ENCODE peak calls at places on chromosomes 5 and 9, in six cellular contexts. One of them, this sample, is unnamed.

GRCh38 chr9:17772223-17772622 is 193.4 kb downstream of the SH3GL2 start:
- DNase-seq in transverse colon: no peak
- DNase-seq in stomach: no peak
- DNase-seq in GM12891: no peak
- DNase-seq in tibial nerve: no peak
- DNase-seq in HCT116: no peak
- DNase-seq in this sample: no peak

GRCh38 chr9:82456621-82457020 is 468.0 kb downstream of the SPATA31D1 start:
- DNase-seq in transverse colon: no peak
- DNase-seq in tibial nerve: no peak
- DNase-seq in HCT116: no peak
- DNase-seq in GM12891: no peak
- DNase-seq in stomach: no peak
- DNase-seq in this sample: no peak

GRCh38 chr9:121286688-121286972 is 18.7 kb downstream of the GSN start:
- DNase-seq in stomach: no peak
- DNase-seq in tibial nerve: no peak
- DNase-seq in GM12891: no peak
- DNase-seq in HCT116: no peak
- DNase-seq in transverse colon: no peak
- DNase-seq in this sample: no peak

GRCh38 chr5:57887851-57888621 is 405.4 kb upstream of the ACTBL2 start:
- DNase-seq in tibial nerve: no peak
- DNase-seq in HCT116: peak
- DNase-seq in GM12891: no peak
- DNase-seq in stomach: peak
- DNase-seq in transverse colon: peak
- DNase-seq in this sample: peak

GRCh38 chr9:68832101-68832500 is 127.1 kb downstream of the PIP5K1B start:
- DNase-seq in HCT116: no peak
- DNase-seq in transverse colon: no peak
- DNase-seq in tibial nerve: no peak
- DNase-seq in GM12891: no peak
- DNase-seq in stomach: no peak
- DNase-seq in this sample: no peak

GRCh38 chr5:88727705-88728313 is 155.2 kb downstream of the MEF2C start:
- DNase-seq in GM12891: no peak
- DNase-seq in stomach: no peak
- DNase-seq in transverse colon: no peak
- DNase-seq in HCT116: peak
- DNase-seq in tibial nerve: no peak
- DNase-seq in this sample: peak

GRCh38 chr5:138989720-138990119 is 114.6 kb upstream of the LRRTM2 start:
- DNase-seq in transverse colon: no peak
- DNase-seq in HCT116: no peak
- DNase-seq in GM12891: no peak
- DNase-seq in tibial nerve: no peak
- DNase-seq in stomach: no peak
- DNase-seq in this sample: no peak

GRCh38 chr5:133882107-133882695 is 86.2 kb downstream of the C5orf15 start:
- DNase-seq in GM12891: no peak
- DNase-seq in tibial nerve: no peak
- DNase-seq in stomach: no peak
- DNase-seq in HCT116: no peak
- DNase-seq in transverse colon: no peak
- DNase-seq in this sample: no peak

GRCh38 chr5:97641081-97641480 is 458.0 kb upstream of the RIOK2 start:
- DNase-seq in GM12891: no peak
- DNase-seq in transverse colon: no peak
- DNase-seq in stomach: no peak
- DNase-seq in HCT116: no peak
- DNase-seq in tibial nerve: no peak
- DNase-seq in this sample: no peak

GRCh38 chr5:58087131-58087530 is 372.8 kb downstream of the PLK2 start:
- DNase-seq in stomach: no peak
- DNase-seq in tibial nerve: no peak
- DNase-seq in transverse colon: no peak
- DNase-seq in GM12891: no peak
- DNase-seq in HCT116: no peak
- DNase-seq in this sample: no peak

GRCh38 chr5:33764786-33765185 is 127.0 kb downstream of the ADAMTS12 start:
- DNase-seq in GM12891: no peak
- DNase-seq in HCT116: no peak
- DNase-seq in stomach: no peak
- DNase-seq in tibial nerve: no peak
- DNase-seq in transverse colon: no peak
- DNase-seq in this sample: no peak

GRCh38 chr9:135500525-135501260 is at the start of gene MRPS2:
- DNase-seq in HCT116: peak
- DNase-seq in GM12891: peak
- DNase-seq in stomach: peak
- DNase-seq in transverse colon: peak
- DNase-seq in tibial nerve: peak
- DNase-seq in this sample: peak
- TF ChIP-seq POLR2A in HCT116: peak
- TF ChIP-seq POLR2A in GM12891: peak
- TF ChIP-seq POLR2A in stomach: no peak
- TF ChIP-seq POLR2A in transverse colon: peak
- TF ChIP-seq POLR2A in tibial nerve: peak
- TF ChIP-seq POLR2A in this sample: peak

GRCh38 chr5:151208481-151208914 is 15.4 kb downstream of the CCDC69 start:
- DNase-seq in transverse colon: no peak
- DNase-seq in tibial nerve: no peak
- DNase-seq in stomach: no peak
- DNase-seq in HCT116: no peak
- DNase-seq in GM12891: no peak
- DNase-seq in this sample: no peak

GRCh38 chr5:151215546-151215880 is 8.4 kb downstream of the CCDC69 start:
- DNase-seq in GM12891: no peak
- DNase-seq in HCT116: no peak
- DNase-seq in tibial nerve: no peak
- DNase-seq in stomach: no peak
- DNase-seq in transverse colon: no peak
- DNase-seq in this sample: no peak

GRCh38 chr5:151213803-151214613 is 9.9 kb downstream of the CCDC69 start:
- DNase-seq in tibial nerve: peak
- DNase-seq in stomach: peak
- DNase-seq in GM12891: peak
- DNase-seq in HCT116: no peak
- DNase-seq in transverse colon: peak
- DNase-seq in this sample: peak

GRCh38 chr5:151214614-151215545 is 9.0 kb downstream of the CCDC69 start:
- DNase-seq in GM12891: peak
- DNase-seq in transverse colon: peak
- DNase-seq in tibial nerve: no peak
- DNase-seq in stomach: no peak
- DNase-seq in HCT116: no peak
- DNase-seq in this sample: peak

DNA sequence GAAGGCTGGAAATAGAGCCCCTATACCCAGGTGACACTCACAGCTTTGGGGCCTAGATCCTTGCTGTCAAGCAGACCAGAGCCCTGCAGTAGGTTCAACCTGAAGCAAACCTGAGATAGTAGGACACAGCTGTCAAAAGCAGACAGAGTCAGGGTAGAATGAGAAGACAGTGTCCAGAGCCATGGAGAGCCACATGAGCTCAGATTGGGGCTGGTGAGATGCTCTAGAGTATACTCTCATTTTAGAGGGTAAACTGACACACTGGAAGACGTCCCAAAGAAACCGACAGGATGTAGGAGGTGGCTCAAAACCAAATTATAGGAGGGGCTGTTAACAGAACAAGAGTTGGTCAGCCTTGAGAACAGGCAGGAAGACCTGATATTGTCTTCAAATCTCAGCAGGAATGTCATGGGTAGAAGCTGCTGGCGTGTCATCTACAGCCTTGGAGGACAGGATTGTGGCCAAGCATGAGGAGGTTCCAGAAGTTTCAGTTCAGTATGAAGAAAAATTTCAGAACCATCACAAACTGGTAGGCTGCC is 11.5 kb downstream of the CCDC69 start:
- DNase-seq in GM12891: no peak
- DNase-seq in tibial nerve: no peak
- DNase-seq in transverse colon: no peak
- DNase-seq in HCT116: no peak
- DNase-seq in stomach: no peak
- DNase-seq in this sample: no peak
- TF ChIP-seq POLR2A in GM12891: peak
- TF ChIP-seq POLR2A in tibial nerve: no peak
- TF ChIP-seq POLR2A in transverse colon: no peak
- TF ChIP-seq POLR2A in HCT116: no peak
- TF ChIP-seq POLR2A in stomach: no peak
- TF ChIP-seq POLR2A in this sample: no peak

DNA sequence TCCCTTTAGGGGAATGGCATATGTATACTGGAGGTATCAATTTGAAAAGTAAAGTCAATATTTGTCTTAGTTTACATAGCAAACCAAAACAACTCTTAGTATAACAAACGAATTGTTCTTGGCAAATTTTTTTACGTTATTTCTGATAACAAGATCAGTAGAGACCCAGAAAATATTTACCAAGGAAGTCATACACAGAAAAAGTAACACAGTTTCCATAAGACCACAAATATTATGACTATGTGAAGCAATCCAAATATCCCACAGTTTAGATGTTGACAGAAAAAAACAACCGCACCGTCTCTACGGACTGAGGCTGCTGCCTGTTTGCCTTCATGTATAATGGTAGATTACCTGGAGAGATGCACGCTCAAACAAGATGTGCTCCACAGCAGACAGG is 46.5 kb upstream of the DAPK1 start:
- DNase-seq in HCT116: no peak
- DNase-seq in tibial nerve: no peak
- DNase-seq in stomach: no peak
- DNase-seq in GM12891: no peak
- DNase-seq in transverse colon: no peak
- DNase-seq in this sample: no peak
- TF ChIP-seq POLR2A in HCT116: no peak
- TF ChIP-seq POLR2A in tibial nerve: no peak
- TF ChIP-seq POLR2A in stomach: no peak
- TF ChIP-seq POLR2A in GM12891: no peak
- TF ChIP-seq POLR2A in transverse colon: no peak
- TF ChIP-seq POLR2A in this sample: no peak

GRCh38 chr5:107359916-107360234 is 310.9 kb downstream of the EFNA5 start:
- DNase-seq in transverse colon: no peak
- DNase-seq in HCT116: no peak
- DNase-seq in tibial nerve: no peak
- DNase-seq in GM12891: no peak
- DNase-seq in stomach: no peak
- DNase-seq in this sample: peak
- TF ChIP-seq POLR2A in transverse colon: no peak
- TF ChIP-seq POLR2A in HCT116: no peak
- TF ChIP-seq POLR2A in tibial nerve: no peak
- TF ChIP-seq POLR2A in GM12891: no peak
- TF ChIP-seq POLR2A in stomach: no peak
- TF ChIP-seq POLR2A in this sample: no peak

GRCh38 chr9:3186751-3187150 is 339.1 kb downstream of the RFX3 start:
- DNase-seq in HCT116: no peak
- DNase-seq in tibial nerve: no peak
- DNase-seq in stomach: no peak
- DNase-seq in GM12891: no peak
- DNase-seq in transverse colon: no peak
- DNase-seq in this sample: no peak

GRCh38 chr9:3191715-3192114 is 334.1 kb downstream of the RFX3 start:
- DNase-seq in HCT116: no peak
- DNase-seq in stomach: no peak
- DNase-seq in GM12891: no peak
- DNase-seq in tibial nerve: no peak
- DNase-seq in transverse colon: no peak
- DNase-seq in this sample: no peak

DNA sequence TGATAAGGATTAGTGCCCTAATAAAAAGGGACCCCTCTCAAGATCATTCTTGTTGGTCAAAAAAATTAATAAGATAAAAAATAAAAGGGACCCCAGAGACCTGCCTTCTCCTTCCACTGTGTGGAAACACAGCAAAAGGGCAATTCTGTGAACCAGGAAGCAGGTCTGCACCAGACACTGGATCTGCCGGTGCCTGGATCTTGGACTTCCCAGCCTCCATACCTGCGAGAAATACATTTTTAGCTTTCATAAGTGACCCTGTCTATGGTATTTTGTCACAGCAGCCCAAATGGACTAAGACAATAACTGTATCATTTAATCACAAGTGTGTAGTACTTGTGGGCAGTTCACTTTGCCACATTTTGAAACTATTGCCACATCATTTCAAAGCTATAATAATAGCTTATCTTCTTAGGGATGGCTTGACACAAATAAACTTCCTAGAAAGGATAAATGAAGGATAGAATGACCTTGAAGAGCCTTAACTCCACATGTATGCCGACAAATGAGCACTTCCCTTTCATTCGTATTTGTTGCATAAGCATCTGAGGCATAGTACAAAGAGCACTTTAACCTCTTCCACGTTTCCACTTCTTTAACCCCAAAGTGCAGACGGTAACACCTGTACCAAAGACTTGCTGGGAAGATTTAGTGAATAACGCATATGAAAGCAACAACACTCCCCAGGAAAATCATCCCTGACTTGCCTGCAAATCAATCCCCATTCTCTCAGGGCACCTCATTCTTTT is 336.5 kb downstream of the RFX3 start:
- DNase-seq in transverse colon: no peak
- DNase-seq in HCT116: no peak
- DNase-seq in GM12891: no peak
- DNase-seq in tibial nerve: no peak
- DNase-seq in stomach: no peak
- DNase-seq in this sample: no peak
- TF ChIP-seq POLR2A in transverse colon: no peak
- TF ChIP-seq POLR2A in HCT116: no peak
- TF ChIP-seq POLR2A in GM12891: no peak
- TF ChIP-seq POLR2A in tibial nerve: no peak
- TF ChIP-seq POLR2A in stomach: no peak
- TF ChIP-seq POLR2A in this sample: no peak

GRCh38 chr9:129739432-129739831 is 13.4 kb downstream of the PTGES start:
- DNase-seq in HCT116: no peak
- DNase-seq in GM12891: no peak
- DNase-seq in tibial nerve: no peak
- DNase-seq in transverse colon: no peak
- DNase-seq in stomach: no peak
- DNase-seq in this sample: no peak
- TF ChIP-seq POLR2A in HCT116: no peak
- TF ChIP-seq POLR2A in GM12891: no peak
- TF ChIP-seq POLR2A in tibial nerve: no peak
- TF ChIP-seq POLR2A in transverse colon: no peak
- TF ChIP-seq POLR2A in stomach: no peak
- TF ChIP-seq POLR2A in this sample: no peak

GRCh38 chr5:40832345-40832744 is 2.7 kb downstream of the RPL37 start:
- DNase-seq in transverse colon: no peak
- DNase-seq in tibial nerve: no peak
- DNase-seq in GM12891: no peak
- DNase-seq in stomach: no peak
- DNase-seq in HCT116: no peak
- DNase-seq in this sample: no peak
- TF ChIP-seq POLR2A in transverse colon: no peak
- TF ChIP-seq POLR2A in tibial nerve: no peak
- TF ChIP-seq POLR2A in GM12891: no peak
- TF ChIP-seq POLR2A in stomach: no peak
- TF ChIP-seq POLR2A in HCT116: no peak
- TF ChIP-seq POLR2A in this sample: no peak

DNA sequence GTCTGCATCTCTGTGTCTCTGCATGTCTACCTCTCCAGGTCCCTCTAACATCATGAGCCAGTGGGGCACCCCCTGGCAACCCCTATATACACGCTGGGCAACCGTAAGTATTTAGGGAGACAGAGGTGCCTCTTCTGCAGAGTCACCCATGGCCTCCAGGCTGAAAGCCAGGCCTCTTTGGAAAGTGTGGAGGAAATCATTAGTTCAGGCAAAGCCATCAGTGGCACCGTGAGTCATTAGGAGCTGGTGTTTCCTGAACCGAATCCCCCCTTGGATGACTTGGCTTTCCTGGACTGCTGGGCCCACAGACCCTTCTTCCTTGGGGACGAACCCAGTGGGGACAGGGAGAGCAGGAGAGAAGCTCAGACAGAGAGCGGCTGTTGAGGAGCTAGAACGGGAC is 174.8 kb downstream of the OLFM1 start:
- DNase-seq in HCT116: no peak
- DNase-seq in GM12891: no peak
- DNase-seq in tibial nerve: no peak
- DNase-seq in transverse colon: no peak
- DNase-seq in stomach: no peak
- DNase-seq in this sample: no peak
- TF ChIP-seq POLR2A in HCT116: no peak
- TF ChIP-seq POLR2A in GM12891: no peak
- TF ChIP-seq POLR2A in tibial nerve: no peak
- TF ChIP-seq POLR2A in transverse colon: no peak
- TF ChIP-seq POLR2A in stomach: no peak
- TF ChIP-seq POLR2A in this sample: no peak

This sample was measured in NB4.